ENCODE peak calls at places on chromosomes 16 and 17, in five cellular contexts. R is HepG2, A is A549, D is GM12878, V is K562. Y is an unnamed sample.
A peak's percentile ranks its signal among the peaks of the same experiment; 100 is the strongest.

GRCh38 chr17:55693244-55694216 is 29.1 kb downstream of the TMEM100 start:
- DNase-seq in R (no peak), A (no peak), D (no peak), V (no peak), Y (no peak)

GRCh38 chr17:40903129-40903847 is 18.2 kb upstream of the KRT20 start:
- DNase-seq in R (peak; percentile 82), A (peak; percentile 96), D (no peak), V (peak; percentile 27), Y (no peak)

GRCh38 chr17:43658890-43659289 is 2.8 kb downstream of the MEOX1 start:
- DNase-seq in R (no peak), A (no peak), D (no peak), V (no peak), Y (no peak)

GRCh38 chr17:78256705-78257559 is 25.5 kb downstream of the TMEM235 start:
- DNase-seq in R (no peak), A (no peak), D (no peak), V (peak; percentile 42), Y (peak; percentile 45)

GRCh38 chr17:41666708-41667279 is 21.9 kb upstream of the EIF1 start:
- DNase-seq in R (peak; percentile 75), A (peak; percentile 84), D (peak; percentile 66), V (peak; percentile 89), Y (peak; percentile 72)

GRCh38 chr16:50238868-50239301 is 27.5 kb upstream of the ADCY7 start:
- DNase-seq in R (no peak), A (no peak), D (no peak), V (no peak), Y (no peak)

GRCh38 chr17:63945851-63946439 is 13.8 kb upstream of the CD79B start:
- DNase-seq in R (peak; percentile 34), A (no peak), D (no peak), V (no peak), Y (no peak)

GRCh38 chr16:27222499-27223225 is 19.3 kb downstream of the KDM8 start:
- DNase-seq in R (no peak), A (no peak), D (no peak), V (no peak), Y (no peak)

GRCh38 chr16:31182391-31182790 is 2.5 kb downstream of the FUS start:
- DNase-seq in R (no peak), A (no peak), D (no peak), V (no peak), Y (no peak)

GRCh38 chr16:49350265-49351103 is 23.1 kb upstream of the C16orf78 start:
- DNase-seq in R (peak; percentile 37), A (peak; percentile 41), D (no peak), V (peak; percentile 77), Y (peak; percentile 21)

GRCh38 chr17:68840073-68840472 is 115.1 kb downstream of the ABCA8 start:
- DNase-seq in R (no peak), A (no peak), D (no peak), V (no peak), Y (no peak)

GRCh38 chr17:76018340-76018680 is 8.8 kb downstream of the EVPL start:
- DNase-seq in R (no peak), A (no peak), D (no peak), V (no peak), Y (no peak)

GRCh38 chr16:24309222-24309905 is 53.2 kb downstream of the CACNG3 start:
- DNase-seq in R (peak; percentile 50), A (peak; percentile 63), D (no peak), V (no peak), Y (peak; percentile 78)

GRCh38 chr16:83953796-83954576 is 946 bp downstream of the OSGIN1 start:
- DNase-seq in R (peak; percentile 73), A (peak; percentile 72), D (no peak), V (peak; percentile 70), Y (peak; percentile 46)

GRCh38 chr16:10039220-10040096 is 142.8 kb downstream of the GRIN2A start:
- DNase-seq in R (no peak), A (peak; percentile 38), D (no peak), V (no peak), Y (no peak)

GRCh38 chr17:17765359-17765758 is 71.4 kb downstream of the SREBF1 start:
- DNase-seq in R (no peak), A (no peak), D (no peak), V (no peak), Y (no peak)

GRCh38 chr16:70660672-70661350 is 14.5 kb downstream of the IL34 start:
- DNase-seq in R (no peak), A (no peak), D (no peak), V (no peak), Y (no peak)

GRCh38 chr16:3023415-3023668 is 400 bp downstream of the HCFC1R1 start:
- DNase-seq in R (no peak), A (no peak), D (no peak), V (no peak), Y (no peak)

GRCh38 chr17:27504188-27504995 is 48.1 kb downstream of the KSR1 start:
- DNase-seq in R (peak; percentile 64), A (no peak), D (no peak), V (no peak), Y (no peak)

GRCh38 chr17:68318103-68318991 is 27.1 kb downstream of the ARSG start:
- DNase-seq in R (peak; percentile 87), A (peak; percentile 53), D (no peak), V (no peak), Y (no peak)

GRCh38 chr17:19785854-19786253 is 37.8 kb upstream of the ALDH3A1 start:
- DNase-seq in R (no peak), A (no peak), D (no peak), V (no peak), Y (no peak)

GRCh38 chr16:75039941-75040340 is 41.1 kb downstream of the ZNRF1 start:
- DNase-seq in R (no peak), A (no peak), D (no peak), V (no peak), Y (no peak)

DNA sequence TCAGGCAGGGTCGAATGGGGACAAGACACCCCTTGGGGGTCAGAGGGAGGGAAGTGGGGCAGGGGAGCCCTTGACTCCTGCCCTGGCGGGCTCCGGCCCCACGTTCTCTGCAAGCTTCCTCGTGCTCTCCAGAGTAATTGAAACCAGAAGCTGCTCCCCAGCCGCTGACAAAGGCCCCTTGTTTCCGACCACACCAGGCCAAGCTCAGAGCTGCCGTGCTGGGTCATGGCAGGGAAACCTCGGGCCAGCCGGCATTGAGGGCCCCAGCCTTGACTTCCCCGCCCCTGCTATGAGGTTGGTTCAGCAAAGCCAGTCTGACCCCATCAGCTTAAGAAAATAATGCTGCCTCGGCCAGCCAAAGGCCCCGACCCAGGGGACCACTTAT is 43.3 kb downstream of the TIMM22 start:
- DNase-seq in R (peak; percentile 73), A (no peak), D (no peak), V (no peak), Y (no peak)
- H3K4me1 ChIP-seq in R (peaks cover 19% of the 10 kb centered on the region), A (no peaks in the 10 kb centered on the region), D (no peaks in the 10 kb centered on the region), V (no peaks in the 10 kb centered on the region), Y (peaks cover 30% of the 10 kb centered on the region)

GRCh38 chr17:49873926-49874325 is 26.1 kb upstream of the TAC4 start:
- DNase-seq in R (no peak), A (no peak), D (no peak), V (no peak), Y (no peak)

GRCh38 chr17:49873466-49873865 is 25.6 kb upstream of the TAC4 start:
- DNase-seq in R (no peak), A (no peak), D (no peak), V (no peak), Y (no peak)

GRCh38 chr17:49874911-49875310 is 27.0 kb upstream of the TAC4 start:
- DNase-seq in R (no peak), A (no peak), D (no peak), V (no peak), Y (no peak)

GRCh38 chr17:49872776-49873377 is 25.0 kb upstream of the TAC4 start:
- DNase-seq in R (no peak), A (no peak), D (no peak), V (no peak), Y (no peak)

GRCh38 chr17:49875690-49876089 is 27.8 kb upstream of the TAC4 start:
- DNase-seq in R (no peak), A (no peak), D (no peak), V (no peak), Y (no peak)
- TF ChIP-seq MYC in R (no peak), A (no peak), D (no peak), V (no peak), Y (no peak)

DNA sequence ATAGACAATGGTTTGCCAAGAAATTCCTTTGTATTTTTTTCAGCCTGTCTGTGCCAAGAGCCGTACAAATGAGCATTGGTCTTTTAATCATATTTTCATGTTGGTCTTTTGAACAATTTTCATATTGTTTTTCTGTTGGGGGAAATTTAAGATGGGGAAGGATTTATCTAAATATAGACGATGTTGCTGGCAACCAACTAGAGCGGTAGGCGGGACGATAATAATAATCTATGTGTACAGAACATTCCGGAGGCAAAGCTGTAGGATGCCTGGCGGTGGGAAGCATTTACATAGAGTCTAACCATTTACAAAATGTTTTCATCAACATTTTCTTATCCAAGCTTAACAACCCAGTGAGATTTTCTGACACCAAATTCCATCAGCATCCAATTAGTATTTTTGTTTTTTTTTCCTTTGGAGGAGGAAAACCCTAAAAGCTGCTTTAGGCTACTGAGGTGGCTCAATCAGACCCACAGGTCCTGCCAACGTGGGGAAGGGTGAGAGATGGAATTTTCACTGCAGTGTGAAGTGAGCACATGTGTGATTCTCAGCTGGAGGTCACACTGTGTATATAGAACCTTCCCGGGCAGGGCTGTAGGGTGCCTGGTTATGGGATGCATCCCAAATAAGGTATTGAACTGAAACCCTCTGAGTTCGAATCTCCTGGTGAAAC is 11.7 kb upstream of the SEC14L1 start:
- DNase-seq in R (no peak), A (no peak), D (no peak), V (no peak), Y (no peak)
- H3K4me1 ChIP-seq in R (peaks cover 57% of the 10 kb centered on the region), A (peaks cover 60% of the 10 kb centered on the region), D (peaks cover 5% of the 10 kb centered on the region), V (peaks cover 21% of the 10 kb centered on the region), Y (peaks cover 36% of the 10 kb centered on the region)

GRCh38 chr17:36978810-36979584 is 30.2 kb downstream of the AATF start:
- DNase-seq in R (no peak), A (no peak), D (no peak), V (no peak), Y (no peak)

GRCh38 chr17:36989173-36989572 is 40.4 kb downstream of the AATF start:
- DNase-seq in R (no peak), A (no peak), D (no peak), V (no peak), Y (no peak)

GRCh38 chr17:36980281-36980761 is 31.6 kb downstream of the AATF start:
- DNase-seq in R (no peak), A (peak; percentile 28), D (no peak), V (no peak), Y (peak; percentile 65)

GRCh38 chr17:36979585-36979941 is 30.8 kb downstream of the AATF start:
- DNase-seq in R (no peak), A (no peak), D (no peak), V (no peak), Y (peak; percentile 72)

DNA sequence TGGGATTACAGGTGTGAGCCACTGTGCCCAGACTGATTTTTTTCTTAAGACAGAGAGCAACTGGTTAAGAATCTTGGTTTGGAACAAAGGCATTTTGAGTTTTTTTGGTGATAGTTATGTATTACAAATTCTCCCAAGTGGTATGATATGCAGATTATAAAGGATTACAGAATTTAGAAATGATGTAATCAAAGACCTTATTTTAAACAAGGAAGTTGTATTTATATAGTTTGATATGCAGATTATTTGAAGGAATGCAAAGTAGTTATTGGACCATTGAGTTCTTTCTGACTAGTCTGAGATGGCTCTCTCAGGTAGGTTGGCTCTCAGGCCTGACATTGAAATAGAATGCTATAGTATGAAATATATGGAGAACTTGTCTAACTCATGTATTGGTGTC is 34.9 kb downstream of the AATF start:
- DNase-seq in R (no peak), A (no peak), D (no peak), V (no peak), Y (no peak)
- TF ChIP-seq MYC in R (no peak), A (no peak), D (no peak), V (no peak), Y (no peak)

GRCh38 chr16:85374571-85374872 is 238.6 kb upstream of the GSE1 start:
- DNase-seq in R (no peak), A (no peak), D (no peak), V (no peak), Y (no peak)
- H3K4me1 ChIP-seq in R (no peaks in the 10 kb centered on the region), A (peaks cover 17% of the 10 kb centered on the region), D (no peaks in the 10 kb centered on the region), V (peaks cover 70% of the 10 kb centered on the region), Y (no peaks in the 10 kb centered on the region)

Y was measured in endothelial cell of umbilical vein.